ENCODE peak calls at places on chromosomes 5 and 9, in five cellular contexts. N is right lobe of liver; E is GM12878; O is sigmoid colon; J is CD8-positive, alpha-beta T cell. Q is an unnamed sample. For H3K36me3, the result is how much of the 10 kb centered on the place peaks cover.

GRCh38 chr5:146805099-146805498 is 73.5 kb downstream of the PPP2R2B start:
- DNase-seq in N (no peak), E (no peak), O (no peak), J (no peak), Q (no peak)

GRCh38 chr5:179816401-179817070 is 4.2 kb upstream of the SQSTM1 start:
- DNase-seq in N (no peak), E (no peak), O (no peak), J (no peak), Q (no peak)

GRCh38 chr9:75333624-75334023 is 245.3 kb downstream of the OSTF1 start:
- DNase-seq in N (no peak), E (no peak), O (no peak), J (no peak), Q (no peak)

GRCh38 chr5:54148858-54149257 is 161.5 kb downstream of the ARL15 start:
- DNase-seq in N (no peak), E (no peak), O (no peak), J (no peak), Q (no peak)

GRCh38 chr5:57889558-57889957 is 406.9 kb upstream of the ACTBL2 start:
- DNase-seq in N (no peak), E (no peak), O (no peak), J (no peak), Q (no peak)

GRCh38 chr9:126783958-126784357 is 20.9 kb upstream of the ZBTB43 start:
- DNase-seq in N (no peak), E (no peak), O (no peak), J (no peak), Q (no peak)

GRCh38 chr5:59418766-59419165 is 474.8 kb downstream of the PDE4D start:
- DNase-seq in N (no peak), E (no peak), O (no peak), J (no peak), Q (no peak)

GRCh38 chr5:122661496-122662180 is 113.2 kb upstream of the SNX2 start:
- DNase-seq in N (no peak), E (no peak), O (no peak), J (no peak), Q (no peak)

GRCh38 chr9:75964431-75964830 is 74.0 kb downstream of the PCSK5 start:
- DNase-seq in N (no peak), E (no peak), O (no peak), J (no peak), Q (no peak)

GRCh38 chr5:75522025-75522424 is 10.3 kb downstream of the POLK start:
- DNase-seq in N (no peak), E (no peak), O (no peak), J (no peak), Q (no peak)

GRCh38 chr5:171388816-171389168 is 1.1 kb downstream of the NPM1 start:
- DNase-seq in N (no peak), E (no peak), O (no peak), J (no peak), Q (no peak)

GRCh38 chr9:134644715-134645606 is 3.4 kb downstream of the COL5A1 start:
- DNase-seq in N (no peak), E (no peak), O (peak), J (no peak), Q (no peak)

GRCh38 chr9:96751815-96752214 is 26.1 kb downstream of the ZNF510 start:
- DNase-seq in N (no peak), E (no peak), O (no peak), J (no peak), Q (no peak)

GRCh38 chr5:179733764-179734126 is 1.1 kb downstream of the MAML1 start:
- DNase-seq in N (no peak), E (no peak), O (no peak), J (no peak), Q (no peak)

GRCh38 chr5:1227669-1228068 is 2.5 kb downstream of the SLC6A18 start:
- DNase-seq in N (no peak), E (no peak), O (no peak), J (no peak), Q (peak)

GRCh38 chr5:76180817-76181805 is 97.9 kb downstream of the SV2C start:
- DNase-seq in N (no peak), E (peak), O (no peak), J (no peak), Q (no peak)

GRCh38 chr5:113343343-113343742 is 91.4 kb downstream of the TSSK1B start:
- DNase-seq in N (no peak), E (no peak), O (no peak), J (no peak), Q (no peak)

GRCh38 chr9:103471241-103471640 is 476.1 kb downstream of the CYLC2 start:
- DNase-seq in N (no peak), E (no peak), O (no peak), J (no peak), Q (no peak)

GRCh38 chr5:128750202-128750601 is 212.2 kb upstream of the FBN2 start:
- DNase-seq in N (no peak), E (no peak), O (no peak), J (no peak), Q (no peak)

GRCh38 chr9:89661956-89662717 is 57.3 kb downstream of the GADD45G start:
- DNase-seq in N (peak), E (no peak), O (peak), J (no peak), Q (no peak)

GRCh38 chr5:66882592-66883227 is 286.5 kb downstream of the MAST4 start:
- DNase-seq in N (no peak), E (no peak), O (no peak), J (no peak), Q (no peak)

GRCh38 chr5:132065951-132066701 is 5.7 kb downstream of the IL3 start:
- DNase-seq in N (no peak), E (no peak), O (peak), J (no peak), Q (no peak)

GRCh38 chr5:178423431-178423830 is 166.8 kb downstream of the COL23A1 start:
- DNase-seq in N (no peak), E (no peak), O (no peak), J (no peak), Q (no peak)

GRCh38 chr5:151892393-151892792 is 32.3 kb downstream of the GLRA1 start:
- DNase-seq in N (no peak), E (no peak), O (no peak), J (no peak), Q (no peak)

GRCh38 chr5:91382530-91383026 is 539 bp downstream of the ARRDC3 start:
- DNase-seq in N (no peak), E (peak), O (no peak), J (peak), Q (peak)

GRCh38 chr9:133351908-133352634 is 4.1 kb downstream of the RPL7A start:
- DNase-seq in N (no peak), E (no peak), O (no peak), J (peak), Q (peak)

GRCh38 chr5:178083942-178084341 is 29.4 kb upstream of the N4BP3 start:
- DNase-seq in N (no peak), E (no peak), O (no peak), J (no peak), Q (no peak)

DNA sequence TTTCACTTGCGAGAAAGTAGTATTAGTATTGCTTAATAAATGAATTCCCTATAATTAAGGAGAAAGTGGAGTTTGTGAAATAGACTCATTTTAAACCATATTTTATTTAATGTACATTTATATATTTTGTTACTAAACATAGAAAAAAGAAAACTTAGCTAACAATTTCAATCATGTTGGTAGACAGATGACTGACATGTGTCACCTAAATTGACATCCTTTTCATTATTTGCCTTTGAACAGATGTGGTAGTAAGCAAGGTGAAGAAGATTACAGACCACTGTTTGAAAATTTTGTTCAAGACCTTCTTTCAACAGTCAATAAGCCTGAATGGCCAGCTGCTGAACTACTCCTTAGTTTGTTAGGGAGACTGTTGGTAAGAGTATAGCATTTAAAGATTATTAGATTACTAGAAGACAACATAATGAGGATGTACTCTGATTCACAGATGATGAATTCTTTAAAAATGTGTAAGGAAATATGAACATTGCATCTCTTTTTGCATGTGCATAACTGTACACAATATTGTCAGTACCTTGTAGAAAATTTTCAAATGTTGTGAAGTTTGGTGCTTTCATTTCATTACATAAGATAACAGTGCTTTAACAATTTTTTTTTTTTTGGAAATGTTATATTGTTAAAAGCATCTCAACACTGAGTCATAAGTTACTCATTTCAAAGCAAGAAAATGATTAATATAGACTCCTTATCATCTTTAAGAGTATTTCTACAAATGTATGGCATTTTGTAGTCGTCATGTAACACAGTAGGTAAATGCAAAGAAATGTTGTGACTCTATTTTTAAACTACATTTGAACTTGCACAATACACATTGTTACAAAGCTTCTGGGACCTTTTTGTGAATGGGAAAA is 139.5 kb downstream of the NIPBL start:
- DNase-seq in N (no peak), E (no peak), O (no peak), J (no peak), Q (no peak)
- H3K36me3 ChIP-seq in N (half or more), E (under half), O (half or more), J (under half), Q (under half)

DNA sequence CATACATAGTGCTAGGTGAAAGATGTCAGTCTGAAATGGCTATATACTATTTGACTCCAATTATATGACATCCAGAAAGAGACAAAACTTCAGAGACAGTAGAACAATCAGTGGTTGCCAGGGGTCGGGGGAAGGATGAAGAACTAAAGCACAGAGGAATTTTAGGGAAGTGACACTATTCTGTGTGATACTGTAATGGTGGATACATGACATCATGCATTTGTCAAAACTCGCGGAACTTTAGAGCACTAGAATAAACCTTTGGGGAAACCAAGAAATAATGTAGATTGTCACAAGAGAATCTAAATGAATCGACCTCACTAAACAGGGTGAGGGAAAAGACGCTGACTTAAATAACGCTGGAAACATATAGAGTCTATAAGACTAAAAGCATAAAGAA is 107.0 kb upstream of the RETREG1 start:
- DNase-seq in N (no peak), E (no peak), O (no peak), J (no peak), Q (no peak)
- H3K36me3 ChIP-seq in N (under half), E (under half), O (under half), J (under half), Q (under half)

DNA sequence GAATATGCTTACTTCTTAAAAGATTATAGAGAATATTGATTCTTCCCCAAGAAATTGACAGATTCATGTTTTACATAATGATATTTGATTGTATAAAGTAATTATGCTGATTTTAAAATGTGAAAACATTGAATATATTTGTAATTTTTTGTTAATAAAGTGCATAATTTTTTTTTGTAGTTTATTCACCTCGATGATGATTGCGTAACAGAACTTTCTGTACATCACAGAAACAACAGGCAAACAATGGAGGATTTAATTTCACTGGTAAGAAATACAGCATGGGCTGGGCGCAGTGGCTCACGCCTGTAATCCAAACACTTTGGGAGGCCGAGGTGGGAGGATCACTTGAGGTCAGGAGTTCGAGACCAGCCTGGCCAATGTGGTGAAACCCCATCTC is 70.1 kb downstream of the MELK start:
- DNase-seq in N (no peak), E (no peak), O (no peak), J (no peak), Q (no peak)
- H3K36me3 ChIP-seq in N (under half), E (under half), O (under half), J (under half), Q (under half)

GRCh38 chr5:78592735-78593386 is 55.7 kb downstream of the LHFPL2 start:
- DNase-seq in N (no peak), E (no peak), O (no peak), J (no peak), Q (no peak)

GRCh38 chr5:78591227-78591626 is 57.3 kb downstream of the LHFPL2 start:
- DNase-seq in N (no peak), E (no peak), O (no peak), J (no peak), Q (no peak)

GRCh38 chr5:78594014-78594413 is 54.6 kb downstream of the LHFPL2 start:
- DNase-seq in N (no peak), E (no peak), O (no peak), J (no peak), Q (no peak)

GRCh38 chr5:78593465-78593864 is 55.1 kb downstream of the LHFPL2 start:
- DNase-seq in N (no peak), E (no peak), O (no peak), J (no peak), Q (no peak)

DNA sequence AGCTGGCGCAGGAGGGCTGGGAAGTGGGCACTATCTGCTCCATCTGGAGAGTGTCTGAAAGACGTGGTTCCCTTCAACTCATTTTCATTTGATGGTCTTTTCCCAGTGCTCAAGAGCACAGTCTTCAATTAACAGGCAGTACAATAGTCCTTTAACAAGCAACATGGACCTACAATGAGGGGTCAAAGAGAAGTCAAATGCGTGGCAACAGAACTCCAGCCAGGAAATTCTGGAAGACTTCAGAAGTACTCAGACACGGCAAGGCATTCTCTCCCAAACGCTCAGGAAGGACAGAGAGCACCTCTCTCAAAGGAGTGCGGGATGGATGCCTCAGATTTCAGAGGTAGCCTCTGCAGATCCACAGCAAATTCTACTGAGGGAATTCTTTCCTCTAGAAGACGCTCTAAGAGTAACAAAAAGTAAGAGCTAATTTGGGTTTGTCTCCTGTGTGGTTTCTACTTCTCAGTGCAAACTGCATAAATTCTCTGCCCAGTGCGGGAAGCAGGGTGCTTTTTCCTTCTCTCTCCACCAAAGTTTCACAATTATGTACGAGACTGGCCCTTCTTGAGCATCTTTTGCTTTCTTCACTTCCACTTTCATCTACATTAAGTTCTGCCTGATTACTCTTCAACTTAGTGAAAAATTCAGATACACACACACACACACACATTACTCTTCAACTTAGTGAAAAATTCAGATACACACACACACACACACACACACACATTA is 56.4 kb downstream of the LHFPL2 start:
- DNase-seq in N (no peak), E (peak), O (no peak), J (no peak), Q (no peak)
- H3K36me3 ChIP-seq in N (under half), E (under half), O (under half), J (under half), Q (under half)

GRCh38 chr9:33956544-33956943 is 92.1 kb downstream of the UBAP2 start:
- DNase-seq in N (no peak), E (no peak), O (no peak), J (no peak), Q (no peak)

GRCh38 chr9:33964369-33964768 is 84.3 kb downstream of the UBAP2 start:
- DNase-seq in N (no peak), E (no peak), O (no peak), J (no peak), Q (no peak)

DNA sequence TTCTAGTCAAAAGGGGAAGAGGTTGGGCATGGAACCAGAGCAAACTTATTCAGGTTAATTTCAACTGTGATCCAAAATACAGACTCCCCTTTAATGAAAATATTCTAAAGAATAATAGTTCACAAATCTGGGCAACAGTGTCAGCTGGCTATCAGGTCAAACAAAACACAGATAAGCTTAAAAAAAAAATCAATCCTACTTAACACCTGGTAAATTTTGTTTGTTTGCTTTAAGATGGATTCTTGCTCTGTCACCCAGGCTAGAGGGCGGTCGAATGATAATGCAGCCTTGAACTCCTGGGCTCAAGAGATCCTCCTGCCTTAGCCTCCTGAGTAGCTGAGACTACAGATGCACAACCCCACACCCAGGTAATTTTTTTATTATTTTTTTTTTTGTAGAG is 89.0 kb downstream of the UBAP2 start:
- DNase-seq in N (no peak), E (no peak), O (no peak), J (no peak), Q (no peak)
- H3K36me3 ChIP-seq in N (under half), E (under half), O (under half), J (under half), Q (under half)

GRCh38 chr5:73897886-73898285 is 271.9 kb downstream of the ARHGEF28 start:
- DNase-seq in N (no peak), E (no peak), O (no peak), J (no peak), Q (no peak)
- H3K36me3 ChIP-seq in N (under half), E (under half), O (under half), J (under half), Q (under half)

GRCh38 chr9:130634801-130635200 is 29.6 kb upstream of the PRDM12 start:
- DNase-seq in N (no peak), E (no peak), O (no peak), J (no peak), Q (no peak)
- H3K36me3 ChIP-seq in N (half or more), E (under half), O (half or more), J (under half), Q (under half)

DNA sequence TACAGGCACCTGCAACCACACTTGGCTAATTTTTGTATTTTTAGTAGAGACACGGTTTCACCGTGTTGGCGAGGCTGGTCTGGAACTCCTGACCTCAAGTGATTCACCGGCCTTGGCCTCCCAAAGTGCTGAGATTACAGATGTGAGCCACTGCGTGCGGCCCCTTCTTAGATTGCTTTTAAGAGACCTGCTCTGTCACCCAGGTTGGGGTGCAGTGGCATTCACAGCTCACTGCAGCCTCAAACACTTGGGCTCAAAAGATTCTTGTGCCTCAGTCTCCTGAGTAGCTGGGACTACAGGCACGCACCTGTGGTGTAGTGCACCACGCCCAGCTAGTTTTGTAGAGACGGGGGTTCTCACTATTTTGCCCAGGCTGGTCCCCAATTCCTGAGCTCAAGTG is 11.0 kb downstream of the HSPA9 start:
- DNase-seq in N (no peak), E (no peak), O (no peak), J (no peak), Q (no peak)
- H3K36me3 ChIP-seq in N (half or more), E (under half), O (half or more), J (half or more), Q (half or more)